ENCODE peak calls at places on chromosomes 2 and 18, in eight cellular contexts. One of them, this sample, is unnamed.

GRCh38 chr18:55121397-55122170 is 162.3 kb upstream of the CCDC68 start:
- DNase-seq in fibroblast of mammary gland: no peak
- DNase-seq in CD4-positive, alpha-beta memory T cell: no peak
- DNase-seq in transverse colon: no peak
- DNase-seq in fibroblast of pulmonary artery: no peak
- DNase-seq in NB4: no peak
- DNase-seq in brain microvascular endothelial cell: no peak
- DNase-seq in cardiac fibroblast: no peak
- DNase-seq in this sample: no peak

GRCh38 chr2:151996243-151997003 is 102.4 kb downstream of the CACNB4 start:
- DNase-seq in NB4: no peak
- DNase-seq in cardiac fibroblast: no peak
- DNase-seq in brain microvascular endothelial cell: no peak
- DNase-seq in fibroblast of mammary gland: no peak
- DNase-seq in transverse colon: no peak
- DNase-seq in CD4-positive, alpha-beta memory T cell: no peak
- DNase-seq in fibroblast of pulmonary artery: no peak
- DNase-seq in this sample: no peak

GRCh38 chr2:28750316-28751101 is 1.1 kb upstream of the PPP1CB start:
- DNase-seq in fibroblast of mammary gland: no peak
- DNase-seq in NB4: peak
- DNase-seq in transverse colon: peak
- DNase-seq in brain microvascular endothelial cell: no peak
- DNase-seq in fibroblast of pulmonary artery: peak
- DNase-seq in CD4-positive, alpha-beta memory T cell: no peak
- DNase-seq in cardiac fibroblast: peak
- DNase-seq in this sample: peak

GRCh38 chr2:208254118-208254870 is 577 bp downstream of the IDH1 start:
- DNase-seq in brain microvascular endothelial cell: peak
- DNase-seq in fibroblast of pulmonary artery: peak
- DNase-seq in NB4: peak
- DNase-seq in CD4-positive, alpha-beta memory T cell: peak
- DNase-seq in transverse colon: peak
- DNase-seq in fibroblast of mammary gland: peak
- DNase-seq in cardiac fibroblast: peak
- DNase-seq in this sample: peak

GRCh38 chr2:65880451-65880850 is 448.1 kb upstream of the SPRED2 start:
- DNase-seq in transverse colon: no peak
- DNase-seq in NB4: no peak
- DNase-seq in CD4-positive, alpha-beta memory T cell: no peak
- DNase-seq in brain microvascular endothelial cell: no peak
- DNase-seq in cardiac fibroblast: no peak
- DNase-seq in fibroblast of pulmonary artery: no peak
- DNase-seq in fibroblast of mammary gland: no peak
- DNase-seq in this sample: no peak

GRCh38 chr2:66170681-66171234 is 264.2 kb upstream of the MEIS1 start:
- DNase-seq in transverse colon: no peak
- DNase-seq in cardiac fibroblast: no peak
- DNase-seq in NB4: no peak
- DNase-seq in brain microvascular endothelial cell: no peak
- DNase-seq in fibroblast of pulmonary artery: no peak
- DNase-seq in CD4-positive, alpha-beta memory T cell: no peak
- DNase-seq in fibroblast of mammary gland: no peak
- DNase-seq in this sample: no peak

GRCh38 chr2:224016963-224017362 is 22.1 kb downstream of the SERPINE2 start:
- DNase-seq in brain microvascular endothelial cell: no peak
- DNase-seq in transverse colon: no peak
- DNase-seq in cardiac fibroblast: no peak
- DNase-seq in fibroblast of pulmonary artery: no peak
- DNase-seq in CD4-positive, alpha-beta memory T cell: no peak
- DNase-seq in fibroblast of mammary gland: no peak
- DNase-seq in NB4: no peak
- DNase-seq in this sample: no peak

GRCh38 chr2:173652731-173653426 is 298.2 kb downstream of the CDCA7 start:
- DNase-seq in CD4-positive, alpha-beta memory T cell: no peak
- DNase-seq in brain microvascular endothelial cell: peak
- DNase-seq in fibroblast of mammary gland: peak
- DNase-seq in NB4: no peak
- DNase-seq in transverse colon: no peak
- DNase-seq in cardiac fibroblast: peak
- DNase-seq in fibroblast of pulmonary artery: peak
- DNase-seq in this sample: peak

GRCh38 chr2:79593237-79593867 is 80.5 kb downstream of the CTNNA2 start:
- DNase-seq in fibroblast of mammary gland: no peak
- DNase-seq in cardiac fibroblast: no peak
- DNase-seq in transverse colon: no peak
- DNase-seq in CD4-positive, alpha-beta memory T cell: no peak
- DNase-seq in fibroblast of pulmonary artery: no peak
- DNase-seq in brain microvascular endothelial cell: no peak
- DNase-seq in NB4: no peak
- DNase-seq in this sample: no peak

GRCh38 chr2:224347181-224348051 is 54.5 kb downstream of the FAM124B start:
- DNase-seq in fibroblast of mammary gland: no peak
- DNase-seq in NB4: no peak
- DNase-seq in CD4-positive, alpha-beta memory T cell: no peak
- DNase-seq in transverse colon: no peak
- DNase-seq in cardiac fibroblast: peak
- DNase-seq in fibroblast of pulmonary artery: no peak
- DNase-seq in brain microvascular endothelial cell: no peak
- DNase-seq in this sample: no peak

GRCh38 chr18:11676867-11677266 is 12.2 kb upstream of the GNAL start:
- DNase-seq in fibroblast of mammary gland: peak
- DNase-seq in transverse colon: no peak
- DNase-seq in NB4: peak
- DNase-seq in fibroblast of pulmonary artery: peak
- DNase-seq in brain microvascular endothelial cell: peak
- DNase-seq in cardiac fibroblast: peak
- DNase-seq in CD4-positive, alpha-beta memory T cell: no peak
- DNase-seq in this sample: no peak

GRCh38 chr18:31716362-31716761 is 32.0 kb upstream of the B4GALT6 start:
- DNase-seq in fibroblast of pulmonary artery: no peak
- DNase-seq in fibroblast of mammary gland: no peak
- DNase-seq in brain microvascular endothelial cell: no peak
- DNase-seq in CD4-positive, alpha-beta memory T cell: no peak
- DNase-seq in NB4: no peak
- DNase-seq in cardiac fibroblast: no peak
- DNase-seq in transverse colon: no peak
- DNase-seq in this sample: no peak

GRCh38 chr2:191170773-191171172 is 20.0 kb upstream of the STAT4 start:
- DNase-seq in NB4: no peak
- DNase-seq in CD4-positive, alpha-beta memory T cell: no peak
- DNase-seq in fibroblast of mammary gland: peak
- DNase-seq in cardiac fibroblast: peak
- DNase-seq in brain microvascular endothelial cell: no peak
- DNase-seq in fibroblast of pulmonary artery: no peak
- DNase-seq in transverse colon: no peak
- DNase-seq in this sample: no peak

GRCh38 chr2:1800306-1800705 is 56.0 kb upstream of the PXDN start:
- DNase-seq in NB4: no peak
- DNase-seq in cardiac fibroblast: no peak
- DNase-seq in brain microvascular endothelial cell: no peak
- DNase-seq in fibroblast of pulmonary artery: no peak
- DNase-seq in CD4-positive, alpha-beta memory T cell: no peak
- DNase-seq in fibroblast of mammary gland: no peak
- DNase-seq in transverse colon: no peak
- DNase-seq in this sample: no peak

GRCh38 chr2:189338119-189338518 is 103.2 kb upstream of the WDR75 start:
- DNase-seq in CD4-positive, alpha-beta memory T cell: no peak
- DNase-seq in fibroblast of pulmonary artery: no peak
- DNase-seq in brain microvascular endothelial cell: no peak
- DNase-seq in fibroblast of mammary gland: no peak
- DNase-seq in cardiac fibroblast: no peak
- DNase-seq in NB4: no peak
- DNase-seq in transverse colon: no peak
- DNase-seq in this sample: no peak

DNA sequence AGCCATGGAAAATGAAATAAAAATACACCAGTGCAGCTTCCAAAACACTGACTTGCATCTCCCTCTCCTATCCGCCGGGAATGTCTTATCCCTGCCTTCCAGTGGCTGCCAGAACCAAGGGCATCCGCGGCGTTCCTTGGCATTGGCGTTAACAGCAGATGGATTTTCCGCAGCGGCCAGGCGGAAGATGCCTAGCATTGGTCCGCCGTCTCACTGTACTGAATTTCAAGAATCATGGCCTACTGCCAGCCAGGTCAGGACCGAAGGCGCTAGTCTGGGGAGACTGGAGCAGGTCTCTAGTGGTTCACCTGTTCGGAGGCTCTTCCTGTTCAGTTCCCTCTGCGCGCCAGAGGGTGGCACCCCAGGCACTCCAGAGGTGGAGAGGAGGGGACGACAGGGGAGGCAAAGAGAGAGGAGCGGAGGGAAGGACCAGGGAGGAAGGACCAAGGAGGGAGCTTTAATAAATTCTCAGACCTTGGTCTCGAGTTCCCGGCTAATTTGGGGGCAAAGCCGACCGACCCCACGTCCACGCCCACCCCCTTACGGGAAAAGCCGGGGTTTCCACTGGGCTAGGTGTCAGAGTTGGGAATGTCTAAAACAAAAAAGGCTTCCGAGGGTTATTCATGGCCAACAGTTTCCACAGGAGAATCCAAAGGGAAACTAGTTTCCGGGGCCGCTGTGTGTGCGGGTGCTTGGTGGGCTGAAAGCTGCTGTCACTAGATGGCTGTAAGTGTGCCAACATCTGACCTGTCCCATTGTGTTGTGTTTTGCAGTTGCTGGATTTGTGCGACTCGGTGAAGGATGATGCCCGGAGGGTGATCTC is 3.7 kb upstream of the BCL2L11 start:
- DNase-seq in fibroblast of pulmonary artery: peak
- DNase-seq in fibroblast of mammary gland: peak
- DNase-seq in brain microvascular endothelial cell: peak
- DNase-seq in cardiac fibroblast: peak
- DNase-seq in transverse colon: peak
- DNase-seq in CD4-positive, alpha-beta memory T cell: peak
- DNase-seq in NB4: peak
- DNase-seq in this sample: peak
- H3K4me3 ChIP-seq in fibroblast of pulmonary artery: peak
- H3K4me3 ChIP-seq in fibroblast of mammary gland: peak
- H3K4me3 ChIP-seq in brain microvascular endothelial cell: peak
- H3K4me3 ChIP-seq in cardiac fibroblast: peak
- H3K4me3 ChIP-seq in transverse colon: peak
- H3K4me3 ChIP-seq in CD4-positive, alpha-beta memory T cell: peak
- H3K4me3 ChIP-seq in NB4: peak
- H3K4me3 ChIP-seq in this sample: peak

GRCh38 chr2:231668981-231669380 is 39.3 kb upstream of the PTMA start:
- DNase-seq in transverse colon: no peak
- DNase-seq in fibroblast of pulmonary artery: no peak
- DNase-seq in fibroblast of mammary gland: no peak
- DNase-seq in NB4: no peak
- DNase-seq in CD4-positive, alpha-beta memory T cell: no peak
- DNase-seq in cardiac fibroblast: no peak
- DNase-seq in brain microvascular endothelial cell: no peak
- DNase-seq in this sample: no peak

GRCh38 chr2:231667096-231667427 is 41.3 kb upstream of the PTMA start:
- DNase-seq in fibroblast of pulmonary artery: no peak
- DNase-seq in cardiac fibroblast: no peak
- DNase-seq in transverse colon: no peak
- DNase-seq in NB4: no peak
- DNase-seq in fibroblast of mammary gland: no peak
- DNase-seq in brain microvascular endothelial cell: no peak
- DNase-seq in CD4-positive, alpha-beta memory T cell: no peak
- DNase-seq in this sample: no peak

GRCh38 chr2:231666171-231667095 is 41.9 kb upstream of the PTMA start:
- DNase-seq in fibroblast of mammary gland: peak
- DNase-seq in cardiac fibroblast: peak
- DNase-seq in brain microvascular endothelial cell: peak
- DNase-seq in fibroblast of pulmonary artery: peak
- DNase-seq in transverse colon: peak
- DNase-seq in NB4: peak
- DNase-seq in CD4-positive, alpha-beta memory T cell: no peak
- DNase-seq in this sample: peak

GRCh38 chr2:231665208-231665921 is 43.0 kb upstream of the PTMA start:
- DNase-seq in transverse colon: no peak
- DNase-seq in fibroblast of pulmonary artery: no peak
- DNase-seq in cardiac fibroblast: no peak
- DNase-seq in NB4: no peak
- DNase-seq in fibroblast of mammary gland: no peak
- DNase-seq in CD4-positive, alpha-beta memory T cell: no peak
- DNase-seq in brain microvascular endothelial cell: no peak
- DNase-seq in this sample: no peak

DNA sequence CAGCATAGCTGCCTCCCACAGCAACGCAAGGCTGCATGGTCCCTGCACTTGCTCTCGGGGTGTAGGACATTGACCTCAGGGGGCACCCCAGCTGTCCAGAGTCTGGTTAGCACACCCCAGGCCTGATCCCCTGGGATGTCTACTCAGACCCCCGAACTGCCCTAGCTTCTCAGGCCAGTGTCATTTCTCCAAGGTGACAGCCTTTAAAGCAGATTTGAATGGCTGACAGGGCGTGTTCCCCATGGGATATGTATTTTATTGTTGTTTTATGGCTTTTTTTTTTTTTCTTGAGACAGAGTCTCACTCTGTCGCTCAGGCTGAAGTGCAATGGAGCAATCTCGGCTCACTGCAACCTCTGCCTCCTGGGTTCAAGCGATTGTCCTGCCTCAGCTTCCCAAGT is 40.8 kb upstream of the PTMA start:
- DNase-seq in transverse colon: peak
- DNase-seq in cardiac fibroblast: no peak
- DNase-seq in NB4: peak
- DNase-seq in CD4-positive, alpha-beta memory T cell: no peak
- DNase-seq in fibroblast of pulmonary artery: no peak
- DNase-seq in brain microvascular endothelial cell: no peak
- DNase-seq in fibroblast of mammary gland: no peak
- DNase-seq in this sample: no peak
- H3K4me3 ChIP-seq in transverse colon: peak
- H3K4me3 ChIP-seq in cardiac fibroblast: no peak
- H3K4me3 ChIP-seq in NB4: peak
- H3K4me3 ChIP-seq in CD4-positive, alpha-beta memory T cell: no peak
- H3K4me3 ChIP-seq in fibroblast of pulmonary artery: no peak
- H3K4me3 ChIP-seq in brain microvascular endothelial cell: no peak
- H3K4me3 ChIP-seq in fibroblast of mammary gland: no peak
- H3K4me3 ChIP-seq in this sample: peak

DNA sequence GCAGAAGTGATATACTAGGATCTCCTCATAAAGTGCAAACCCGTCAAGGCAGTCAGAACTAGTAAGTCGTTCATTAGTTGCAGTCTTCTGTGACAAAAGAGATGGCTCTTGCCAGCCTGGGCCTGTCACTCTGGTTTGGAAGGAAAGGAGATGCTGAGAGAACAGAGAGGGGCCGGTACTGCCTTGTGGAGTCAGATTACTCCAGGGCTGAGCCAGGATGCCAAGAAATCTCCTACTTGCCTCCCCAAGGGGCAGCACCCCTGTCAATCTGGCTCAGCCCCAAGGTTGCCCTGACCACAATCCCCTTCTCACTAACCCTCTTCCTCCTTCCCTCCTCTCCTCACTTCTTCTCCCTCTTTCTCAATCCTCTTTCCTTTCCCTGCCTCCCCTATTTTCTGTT is 62.9 kb upstream of the ASPRV1 start:
- DNase-seq in transverse colon: no peak
- DNase-seq in brain microvascular endothelial cell: no peak
- DNase-seq in cardiac fibroblast: no peak
- DNase-seq in CD4-positive, alpha-beta memory T cell: no peak
- DNase-seq in fibroblast of pulmonary artery: no peak
- DNase-seq in fibroblast of mammary gland: no peak
- DNase-seq in NB4: peak
- DNase-seq in this sample: peak
- H3K4me3 ChIP-seq in transverse colon: no peak
- H3K4me3 ChIP-seq in brain microvascular endothelial cell: no peak
- H3K4me3 ChIP-seq in cardiac fibroblast: no peak
- H3K4me3 ChIP-seq in CD4-positive, alpha-beta memory T cell: no peak
- H3K4me3 ChIP-seq in fibroblast of pulmonary artery: no peak
- H3K4me3 ChIP-seq in fibroblast of mammary gland: no peak
- H3K4me3 ChIP-seq in NB4: no peak
- H3K4me3 ChIP-seq in this sample: no peak

GRCh38 chr2:200320344-200320743 is 13.9 kb downstream of the SPATS2L start:
- DNase-seq in cardiac fibroblast: no peak
- DNase-seq in brain microvascular endothelial cell: no peak
- DNase-seq in CD4-positive, alpha-beta memory T cell: no peak
- DNase-seq in NB4: no peak
- DNase-seq in transverse colon: no peak
- DNase-seq in fibroblast of pulmonary artery: no peak
- DNase-seq in fibroblast of mammary gland: no peak
- DNase-seq in this sample: no peak
- H3K4me3 ChIP-seq in cardiac fibroblast: no peak
- H3K4me3 ChIP-seq in brain microvascular endothelial cell: no peak
- H3K4me3 ChIP-seq in CD4-positive, alpha-beta memory T cell: no peak
- H3K4me3 ChIP-seq in NB4: no peak
- H3K4me3 ChIP-seq in transverse colon: no peak
- H3K4me3 ChIP-seq in fibroblast of pulmonary artery: no peak
- H3K4me3 ChIP-seq in fibroblast of mammary gland: no peak
- H3K4me3 ChIP-seq in this sample: no peak

This sample was measured in Caco-2.